ENCODE peak calls at places on chromosomes 1 and 21, in four cellular contexts. One of them, this sample, is unnamed.

GRCh38 chr21:35023396-35024070 is 25.6 kb downstream of the RUNX1 start:
- DNase-seq in fibroblast of lung: no peak
- DNase-seq in CD8-positive, alpha-beta T cell: no peak
- DNase-seq in HAP-1: no peak
- DNase-seq in this sample: no peak

GRCh38 chr1:203593723-203594122 is 32.9 kb upstream of the ATP2B4 start:
- DNase-seq in fibroblast of lung: peak; percentile 32
- DNase-seq in CD8-positive, alpha-beta T cell: peak; percentile 60
- DNase-seq in HAP-1: no peak
- DNase-seq in this sample: peak; percentile 25

GRCh38 chr1:158150512-158150911 is 30.2 kb upstream of the CD1D start:
- DNase-seq in fibroblast of lung: no peak
- DNase-seq in CD8-positive, alpha-beta T cell: no peak
- DNase-seq in HAP-1: no peak
- DNase-seq in this sample: no peak

GRCh38 chr1:117644696-117645311 is 39.0 kb downstream of the TENT5C start:
- DNase-seq in fibroblast of lung: no peak
- DNase-seq in CD8-positive, alpha-beta T cell: no peak
- DNase-seq in HAP-1: no peak
- DNase-seq in this sample: no peak

GRCh38 chr1:185044387-185044786 is 971 bp upstream of the RNF2 start:
- DNase-seq in fibroblast of lung: no peak
- DNase-seq in CD8-positive, alpha-beta T cell: no peak
- DNase-seq in HAP-1: no peak
- DNase-seq in this sample: no peak

GRCh38 chr1:246483204-246483933 is 23.7 kb downstream of the SMYD3 start:
- DNase-seq in fibroblast of lung: peak; percentile 36
- DNase-seq in CD8-positive, alpha-beta T cell: no peak
- DNase-seq in HAP-1: no peak
- DNase-seq in this sample: no peak

GRCh38 chr1:65067491-65068201 is 80.4 kb upstream of the AK4 start:
- DNase-seq in fibroblast of lung: peak; percentile 82
- DNase-seq in CD8-positive, alpha-beta T cell: peak; percentile 68
- DNase-seq in HAP-1: peak; percentile 79
- DNase-seq in this sample: peak; percentile 75

GRCh38 chr1:36707221-36707620 is 224.5 kb upstream of the CSF3R start:
- DNase-seq in fibroblast of lung: no peak
- DNase-seq in CD8-positive, alpha-beta T cell: no peak
- DNase-seq in HAP-1: no peak
- DNase-seq in this sample: no peak

GRCh38 chr1:73205294-73205973 is 923.1 kb upstream of the NEGR1 start:
- DNase-seq in fibroblast of lung: no peak
- DNase-seq in CD8-positive, alpha-beta T cell: no peak
- DNase-seq in HAP-1: peak; percentile 27
- DNase-seq in this sample: no peak

GRCh38 chr1:15900662-15901279 is 53.3 kb downstream of the SPEN start:
- DNase-seq in fibroblast of lung: no peak
- DNase-seq in CD8-positive, alpha-beta T cell: no peak
- DNase-seq in HAP-1: no peak
- DNase-seq in this sample: no peak

GRCh38 chr1:28199328-28200233 is 23.1 kb upstream of the PTAFR start:
- DNase-seq in fibroblast of lung: no peak
- DNase-seq in CD8-positive, alpha-beta T cell: peak; percentile 77
- DNase-seq in HAP-1: no peak
- DNase-seq in this sample: no peak

GRCh38 chr1:218499911-218500310 is 154.8 kb downstream of the TGFB2 start:
- DNase-seq in fibroblast of lung: no peak
- DNase-seq in CD8-positive, alpha-beta T cell: no peak
- DNase-seq in HAP-1: no peak
- DNase-seq in this sample: no peak

GRCh38 chr1:26234644-26235384 is 814 bp downstream of the CEP85 start:
- DNase-seq in fibroblast of lung: peak; percentile 21
- DNase-seq in CD8-positive, alpha-beta T cell: no peak
- DNase-seq in HAP-1: peak; percentile 7
- DNase-seq in this sample: peak; percentile 31

GRCh38 chr1:110675060-110675791 is 486 bp upstream of the KCNA3 start:
- DNase-seq in fibroblast of lung: no peak
- DNase-seq in CD8-positive, alpha-beta T cell: no peak
- DNase-seq in HAP-1: no peak
- DNase-seq in this sample: no peak

GRCh38 chr1:194786027-194786426 is 1599.6 kb upstream of the B3GALT2 start:
- DNase-seq in fibroblast of lung: no peak
- DNase-seq in CD8-positive, alpha-beta T cell: no peak
- DNase-seq in HAP-1: no peak
- DNase-seq in this sample: no peak

GRCh38 chr1:32028746-32029145 is 15.1 kb downstream of the KHDRBS1 start:
- DNase-seq in fibroblast of lung: no peak
- DNase-seq in CD8-positive, alpha-beta T cell: no peak
- DNase-seq in HAP-1: no peak
- DNase-seq in this sample: no peak

GRCh38 chr1:201264554-201264953 is 18.8 kb upstream of the PKP1 start:
- DNase-seq in fibroblast of lung: no peak
- DNase-seq in CD8-positive, alpha-beta T cell: no peak
- DNase-seq in HAP-1: no peak
- DNase-seq in this sample: no peak

GRCh38 chr1:168333562-168334256 is 53.0 kb downstream of the TBX19 start:
- DNase-seq in fibroblast of lung: no peak
- DNase-seq in CD8-positive, alpha-beta T cell: no peak
- DNase-seq in HAP-1: peak; percentile 75
- DNase-seq in this sample: no peak

GRCh38 chr1:234659538-234659937 is 49.6 kb upstream of the IRF2BP2 start:
- DNase-seq in fibroblast of lung: peak; percentile 68
- DNase-seq in CD8-positive, alpha-beta T cell: no peak
- DNase-seq in HAP-1: no peak
- DNase-seq in this sample: no peak

GRCh38 chr1:27632387-27633297 is 2.3 kb downstream of the FGR start:
- DNase-seq in fibroblast of lung: no peak
- DNase-seq in CD8-positive, alpha-beta T cell: no peak
- DNase-seq in HAP-1: no peak
- DNase-seq in this sample: no peak

GRCh38 chr1:156291226-156292061 is 4.0 kb downstream of the GLMP start:
- DNase-seq in fibroblast of lung: peak; percentile 81
- DNase-seq in CD8-positive, alpha-beta T cell: no peak
- DNase-seq in HAP-1: no peak
- DNase-seq in this sample: no peak

GRCh38 chr1:9284061-9284460 is 8.6 kb upstream of the SPSB1 start:
- DNase-seq in fibroblast of lung: no peak
- DNase-seq in CD8-positive, alpha-beta T cell: no peak
- DNase-seq in HAP-1: no peak
- DNase-seq in this sample: peak; percentile 36

GRCh38 chr1:55284856-55285255 is 69.7 kb upstream of the USP24 start:
- DNase-seq in fibroblast of lung: peak; percentile 75
- DNase-seq in CD8-positive, alpha-beta T cell: no peak
- DNase-seq in HAP-1: no peak
- DNase-seq in this sample: no peak

GRCh38 chr1:21742578-21742977 is 40.4 kb downstream of the USP48 start:
- DNase-seq in fibroblast of lung: no peak
- DNase-seq in CD8-positive, alpha-beta T cell: no peak
- DNase-seq in HAP-1: no peak
- DNase-seq in this sample: no peak

GRCh38 chr1:16231331-16232315 is 5.4 kb downstream of the CPLANE2 start:
- DNase-seq in fibroblast of lung: no peak
- DNase-seq in CD8-positive, alpha-beta T cell: no peak
- DNase-seq in HAP-1: no peak
- DNase-seq in this sample: no peak

GRCh38 chr1:100542264-100542663 is 4.3 kb downstream of the GPR88 start:
- DNase-seq in fibroblast of lung: no peak
- DNase-seq in CD8-positive, alpha-beta T cell: no peak
- DNase-seq in HAP-1: no peak
- DNase-seq in this sample: no peak

GRCh38 chr1:26058052-26058595 is 9.3 kb downstream of the TRIM63 start:
- DNase-seq in fibroblast of lung: no peak
- DNase-seq in CD8-positive, alpha-beta T cell: no peak
- DNase-seq in HAP-1: no peak
- DNase-seq in this sample: no peak

GRCh38 chr1:105664495-105664894 is 1392.0 kb upstream of the PRMT6 start:
- DNase-seq in fibroblast of lung: no peak
- DNase-seq in CD8-positive, alpha-beta T cell: no peak
- DNase-seq in HAP-1: no peak
- DNase-seq in this sample: no peak

GRCh38 chr21:36122977-36123376 is 11.9 kb upstream of the CBR3 start:
- DNase-seq in fibroblast of lung: no peak
- DNase-seq in CD8-positive, alpha-beta T cell: no peak
- DNase-seq in HAP-1: no peak
- DNase-seq in this sample: no peak

GRCh38 chr1:12275370-12275769 is 45.5 kb downstream of the VPS13D start:
- DNase-seq in fibroblast of lung: peak; percentile 30
- DNase-seq in CD8-positive, alpha-beta T cell: peak; percentile 34
- DNase-seq in HAP-1: peak; percentile 33
- DNase-seq in this sample: no peak

GRCh38 chr1:163844393-163844948 is 522.7 kb downstream of the NUF2 start:
- DNase-seq in fibroblast of lung: peak; percentile 14
- DNase-seq in CD8-positive, alpha-beta T cell: no peak
- DNase-seq in HAP-1: no peak
- DNase-seq in this sample: no peak

GRCh38 chr1:58104960-58105359 is 441.6 kb downstream of the OMA1 start:
- DNase-seq in fibroblast of lung: no peak
- DNase-seq in CD8-positive, alpha-beta T cell: no peak
- DNase-seq in HAP-1: no peak
- DNase-seq in this sample: no peak

GRCh38 chr1:205271277-205271676 is 43.5 kb downstream of the TMCC2 start:
- DNase-seq in fibroblast of lung: peak; percentile 34
- DNase-seq in CD8-positive, alpha-beta T cell: no peak
- DNase-seq in HAP-1: no peak
- DNase-seq in this sample: no peak

GRCh38 chr1:116376734-116377096 is 3.7 kb downstream of the ATP1A1 start:
- DNase-seq in fibroblast of lung: no peak
- DNase-seq in CD8-positive, alpha-beta T cell: no peak
- DNase-seq in HAP-1: peak; percentile 49
- DNase-seq in this sample: no peak
- H3K4me3 ChIP-seq in fibroblast of lung: no peak overlapping the region
- H3K4me3 ChIP-seq in CD8-positive, alpha-beta T cell: peak overlapping the region; percentile 80
- H3K4me3 ChIP-seq in HAP-1: peak overlapping the region; percentile 74
- H3K4me3 ChIP-seq in this sample: peak overlapping the region; percentile 94

GRCh38 chr1:43477716-43478115 is 24.0 kb upstream of the HYI start:
- DNase-seq in fibroblast of lung: no peak
- DNase-seq in CD8-positive, alpha-beta T cell: no peak
- DNase-seq in HAP-1: no peak
- DNase-seq in this sample: no peak

GRCh38 chr1:43469932-43470331 is 16.2 kb upstream of the HYI start:
- DNase-seq in fibroblast of lung: no peak
- DNase-seq in CD8-positive, alpha-beta T cell: no peak
- DNase-seq in HAP-1: no peak
- DNase-seq in this sample: no peak

GRCh38 chr1:43472087-43472462 is 18.3 kb upstream of the HYI start:
- DNase-seq in fibroblast of lung: no peak
- DNase-seq in CD8-positive, alpha-beta T cell: no peak
- DNase-seq in HAP-1: no peak
- DNase-seq in this sample: no peak

GRCh38 chr1:43468403-43468802 is 14.7 kb upstream of the HYI start:
- DNase-seq in fibroblast of lung: no peak
- DNase-seq in CD8-positive, alpha-beta T cell: no peak
- DNase-seq in HAP-1: no peak
- DNase-seq in this sample: no peak

DNA sequence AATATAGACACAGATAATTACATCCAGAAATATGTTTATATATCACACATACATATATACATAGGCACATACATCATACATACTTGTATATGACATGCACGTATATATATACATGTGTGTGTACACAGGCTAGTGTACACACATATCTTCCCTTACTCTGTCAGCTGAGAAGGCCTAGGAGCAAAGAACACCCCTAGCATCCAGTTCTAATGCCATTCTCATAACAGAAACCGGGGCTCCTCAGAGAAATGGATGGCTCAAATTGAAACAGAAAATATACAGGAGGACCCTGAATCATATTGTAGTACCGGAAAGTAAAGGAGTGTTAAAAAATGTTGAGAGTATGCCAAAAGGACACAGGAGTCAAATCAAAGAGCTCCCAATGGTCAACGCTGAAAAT is 19.7 kb upstream of the HYI start:
- DNase-seq in fibroblast of lung: no peak
- DNase-seq in CD8-positive, alpha-beta T cell: no peak
- DNase-seq in HAP-1: no peak
- DNase-seq in this sample: no peak
- H3K4me1 ChIP-seq in fibroblast of lung: peaks cover 21% of the 10 kb centered on the region
- H3K4me1 ChIP-seq in CD8-positive, alpha-beta T cell: no peaks in the 10 kb centered on the region
- H3K4me1 ChIP-seq in HAP-1: no peaks in the 10 kb centered on the region
- H3K4me1 ChIP-seq in this sample: no peaks in the 10 kb centered on the region

DNA sequence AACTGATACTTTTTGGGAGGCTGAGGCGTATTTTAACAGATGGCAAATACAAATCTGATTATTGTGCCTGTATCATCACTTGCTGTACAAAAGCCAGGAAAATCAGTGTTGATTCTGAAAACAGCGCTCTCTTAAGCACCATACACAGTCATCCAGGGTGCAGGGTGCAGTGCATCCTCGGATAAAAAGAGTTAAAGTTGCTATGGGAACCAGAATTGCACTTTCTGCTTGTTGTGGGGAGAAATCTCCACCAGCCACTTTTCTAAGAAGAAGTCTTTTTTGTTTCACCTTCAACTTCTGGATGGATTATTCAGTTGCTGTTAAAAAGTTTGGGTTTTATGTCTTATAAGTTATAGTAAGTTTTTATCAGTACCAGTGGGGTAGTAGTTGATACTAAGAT is 3.8 kb downstream of the LAMC1 start:
- DNase-seq in fibroblast of lung: no peak
- DNase-seq in CD8-positive, alpha-beta T cell: no peak
- DNase-seq in HAP-1: no peak
- DNase-seq in this sample: no peak
- H3K4me3 ChIP-seq in fibroblast of lung: peak overlapping the region; percentile 2
- H3K4me3 ChIP-seq in CD8-positive, alpha-beta T cell: no peak overlapping the region
- H3K4me3 ChIP-seq in HAP-1: no peak overlapping the region
- H3K4me3 ChIP-seq in this sample: no peak overlapping the region

DNA sequence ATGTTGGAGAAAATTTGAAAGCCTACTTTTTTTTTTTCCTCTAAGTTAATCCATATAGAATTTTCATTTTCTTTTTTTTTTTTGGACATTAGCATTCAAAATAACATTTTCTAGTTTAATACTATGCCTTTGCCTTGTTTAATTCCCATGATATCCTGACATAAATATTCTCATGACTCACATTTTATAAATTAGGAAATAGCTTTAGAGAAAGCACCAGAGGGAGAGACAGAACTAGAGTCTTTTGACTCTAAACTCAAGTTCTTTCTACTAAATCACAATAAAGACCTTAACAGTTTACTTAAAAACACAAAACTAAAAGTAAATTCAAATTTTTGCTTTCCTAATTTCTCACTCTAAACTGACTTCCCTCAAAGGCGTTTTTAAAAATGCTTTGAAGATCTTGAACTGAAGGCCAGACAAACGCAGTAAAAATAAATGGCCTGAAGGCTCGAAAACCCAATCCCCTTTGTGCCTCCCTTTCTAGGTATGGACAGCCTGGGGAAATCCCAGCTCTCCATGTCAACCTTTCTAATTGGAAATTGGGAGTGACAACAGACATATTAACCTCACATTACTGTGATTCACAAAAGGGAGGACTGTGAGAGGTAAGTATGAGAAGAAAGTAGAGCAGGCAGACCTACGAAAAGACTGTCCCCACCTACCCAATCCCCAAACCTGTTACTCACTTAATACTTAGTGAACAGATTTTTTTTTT is 104.6 kb downstream of the ENAH start:
- DNase-seq in fibroblast of lung: peak; percentile 19
- DNase-seq in CD8-positive, alpha-beta T cell: no peak
- DNase-seq in HAP-1: no peak
- DNase-seq in this sample: no peak
- H3K4me1 ChIP-seq in fibroblast of lung: peaks cover 2% of the 10 kb centered on the region
- H3K4me1 ChIP-seq in CD8-positive, alpha-beta T cell: peaks cover 4% of the 10 kb centered on the region
- H3K4me1 ChIP-seq in HAP-1: no peaks in the 10 kb centered on the region
- H3K4me1 ChIP-seq in this sample: no peaks in the 10 kb centered on the region

This sample was measured in naive thymus-derived CD4-positive, alpha-beta T cell.